ENCODE peak calls at places on chromosomes 1 and 21, in seven cellular contexts. A, I, P, G, F, O and S are unnamed samples.

GRCh38 chr1:67647036-67647798 is 37.8 kb upstream of the GADD45A start:
- DNase-seq in P (no peak), I (no peak), F (no peak), A (no peak), O (no peak), G (peak; percentile 57), S (no peak)

GRCh38 chr1:35708179-35708891 is 10.3 kb downstream of the C1orf216 start:
- DNase-seq in O (no peak), P (no peak), G (no peak), F (no peak), I (no peak), A (no peak), S (no peak)

GRCh38 chr1:1213153-1213918 is 617 bp downstream of the TNFRSF4 start:
- DNase-seq in F (no peak), A (no peak), P (no peak), O (peak; percentile 69), G (no peak), I (no peak), S (no peak)

GRCh38 chr1:6365047-6365446 is 28.5 kb downstream of the ACOT7 start:
- DNase-seq in G (no peak), I (no peak), A (no peak), P (no peak), O (no peak), F (no peak), S (no peak)

GRCh38 chr1:239718997-239719628 is 332.7 kb downstream of the CHRM3 start:
- DNase-seq in P (no peak), I (no peak), O (no peak), F (no peak), G (no peak), A (no peak), S (no peak)

GRCh38 chr1:39933956-39934941 is 20.7 kb upstream of the MFSD2A start:
- DNase-seq in O (peak; percentile 80), G (peak; percentile 84), A (peak; percentile 91), I (peak; percentile 94), F (peak; percentile 96), P (peak; percentile 62), S (peak; percentile 76)

GRCh38 chr1:154456631-154457030 is 45.4 kb upstream of the TDRD10 start:
- DNase-seq in G (no peak), P (no peak), I (no peak), O (no peak), F (no peak), A (no peak), S (no peak)

GRCh38 chr21:31537872-31538576 is 121.5 kb upstream of the SOD1 start:
- DNase-seq in O (no peak), G (no peak), F (no peak), P (no peak), A (no peak), I (no peak), S (no peak)

GRCh38 chr1:6612641-6613360 is 730 bp upstream of the PHF13 start:
- DNase-seq in F (peak; percentile 93), I (no peak), O (peak; percentile 70), A (peak; percentile 39), P (no peak), G (peak; percentile 56), S (peak; percentile 42)

GRCh38 chr1:236103059-236103458 is 38.2 kb upstream of the NID1 start:
- DNase-seq in A (no peak), I (no peak), P (no peak), G (no peak), F (no peak), O (no peak), S (no peak)

GRCh38 chr1:60894121-60894520 is 188.2 kb upstream of the NFIA start:
- DNase-seq in P (no peak), A (no peak), F (no peak), I (no peak), O (no peak), G (peak; percentile 26), S (no peak)

GRCh38 chr1:187626056-187626455 is 797.3 kb downstream of the PLA2G4A start:
- DNase-seq in F (no peak), O (no peak), P (no peak), A (peak; percentile 5), G (no peak), I (no peak), S (no peak)

GRCh38 chr1:171081994-171082295 is 8.8 kb upstream of the FMO3 start:
- DNase-seq in P (no peak), O (no peak), I (no peak), F (no peak), G (no peak), A (no peak), S (no peak)

GRCh38 chr1:183905497-183905896 is 100.6 kb downstream of the RGL1 start:
- DNase-seq in I (no peak), P (no peak), A (no peak), O (no peak), G (no peak), F (no peak), S (no peak)

GRCh38 chr1:21783679-21784603 is 992 bp upstream of the USP48 start:
- DNase-seq in O (no peak), F (no peak), P (no peak), A (peak; percentile 83), G (peak; percentile 66), I (no peak), S (peak; percentile 69)

GRCh38 chr1:97084566-97084965 is 363.0 kb downstream of the PTBP2 start:
- DNase-seq in A (peak; percentile 66), F (no peak), G (no peak), I (no peak), O (no peak), P (no peak), S (no peak)

GRCh38 chr21:34022557-34023335 is 50.6 kb upstream of the MRPS6 start:
- DNase-seq in F (no peak), A (no peak), G (no peak), P (no peak), I (no peak), O (no peak), S (no peak)

GRCh38 chr1:43753422-43753821 is 46.1 kb downstream of the ST3GAL3 start:
- DNase-seq in I (no peak), G (no peak), A (no peak), P (no peak), O (no peak), F (no peak), S (no peak)

GRCh38 chr21:40179167-40179566 is 311.9 kb downstream of the PCP4 start:
- DNase-seq in P (no peak), G (no peak), F (no peak), A (no peak), I (no peak), O (no peak), S (no peak)

GRCh38 chr1:183543619-183544204 is 46.5 kb downstream of the NCF2 start:
- DNase-seq in F (no peak), P (no peak), I (no peak), O (no peak), G (no peak), A (peak; percentile 74), S (no peak)

GRCh38 chr1:4176841-4177240 is 276.8 kb upstream of the C1orf174 start:
- DNase-seq in G (no peak), I (no peak), A (no peak), F (peak; percentile 77), O (no peak), P (no peak), S (no peak)

DNA sequence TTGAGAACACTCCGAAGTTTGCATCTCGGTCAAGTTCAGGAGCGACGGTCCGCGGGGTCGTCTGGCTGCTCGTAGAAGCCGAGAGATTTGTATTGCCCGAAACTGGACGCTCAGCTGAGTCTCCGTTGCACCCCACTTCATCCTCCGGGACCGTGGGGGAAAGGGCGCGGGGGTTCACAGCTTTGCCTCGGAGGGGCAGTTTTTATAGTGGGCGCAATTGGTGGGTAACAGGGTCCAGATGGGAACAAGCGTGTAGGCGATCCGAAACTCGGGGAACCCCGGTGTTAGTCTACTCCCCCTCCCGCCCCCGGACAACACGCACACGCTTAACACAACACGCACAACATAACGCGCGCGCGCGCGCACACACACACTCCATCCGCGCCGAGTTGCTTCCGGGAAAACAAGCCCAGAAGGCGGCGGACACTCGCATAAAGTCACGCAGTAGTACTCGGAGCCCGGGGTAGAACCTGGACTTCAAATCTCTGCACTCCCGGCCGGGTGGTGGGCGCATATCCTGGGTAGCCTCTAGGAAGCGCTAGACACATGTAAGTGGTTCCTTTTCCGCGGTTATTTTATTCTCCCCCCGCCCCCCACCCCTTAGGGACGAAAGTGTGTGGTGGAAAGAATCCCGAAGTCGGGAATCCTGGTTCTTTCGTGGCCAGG is 1.0 kb upstream of the JUN start:
- DNase-seq in A (peak; percentile 94), P (peak; percentile 86), O (peak; percentile 92), I (peak; percentile 93), F (peak; percentile 98), G (peak; percentile 90), S (no peak)
- TF ChIP-seq POLR2A in A (peak; percentile 71), P (peak; percentile 52), O (peak; percentile 16), I (peak; percentile 39), F (no peak), G (no peak), S (peak; percentile 4)

GRCh38 chr21:45699966-45700365 is 56.4 kb downstream of the PCBP3 start:
- DNase-seq in I (no peak), P (no peak), F (no peak), A (no peak), O (no peak), G (no peak), S (no peak)

GRCh38 chr21:45704311-45705108 is 61.0 kb downstream of the PCBP3 start:
- DNase-seq in F (no peak), P (no peak), A (no peak), O (no peak), G (no peak), I (no peak), S (no peak)

GRCh38 chr21:45698493-45698947 is 55.0 kb downstream of the PCBP3 start:
- DNase-seq in A (peak; percentile 96), O (peak; percentile 69), G (peak; percentile 54), F (no peak), P (no peak), I (peak; percentile 26), S (peak; percentile 21)

GRCh38 chr21:45699251-45699942 is 55.9 kb downstream of the PCBP3 start:
- DNase-seq in F (no peak), G (no peak), P (no peak), I (no peak), O (no peak), A (no peak), S (no peak)

DNA sequence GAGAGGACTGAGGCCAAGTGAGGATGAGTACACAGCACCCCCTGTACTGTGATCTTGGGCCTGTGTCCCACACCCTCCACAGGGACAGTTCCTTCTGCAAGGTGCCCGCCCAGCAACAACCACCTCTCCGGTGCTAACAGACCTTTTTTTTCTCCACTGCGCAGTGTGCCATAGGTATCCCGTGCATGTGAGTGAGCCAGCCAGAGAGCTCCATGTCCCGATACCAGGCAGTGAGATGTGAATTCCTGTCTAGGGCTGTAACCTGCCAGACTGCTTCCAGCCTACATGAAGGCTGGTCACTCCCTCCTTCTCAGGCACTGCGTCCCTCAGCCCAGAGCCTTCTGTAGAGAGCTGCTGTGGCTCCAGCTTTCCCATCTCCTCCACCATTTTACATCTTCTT is 56.9 kb downstream of the PCBP3 start:
- DNase-seq in F (no peak), A (no peak), I (no peak), G (no peak), O (no peak), P (no peak), S (no peak)
- TF ChIP-seq POLR2A in F (no peak), A (no peak), I (no peak), G (no peak), O (no peak), P (no peak), S (no peak)

GRCh38 chr1:25858906-25859789 is at the start of gene AUNIP:
- DNase-seq in F (peak; percentile 95), G (peak; percentile 86), I (peak; percentile 79), P (peak; percentile 73), A (peak; percentile 85), O (peak; percentile 92), S (peak; percentile 74)
- TF ChIP-seq POLR2A in F (no peak), G (peak; percentile 80), I (peak; percentile 63), P (peak; percentile 60), A (peak; percentile 85), O (peak; percentile 60), S (peak; percentile 77)

GRCh38 chr1:211684791-211685190 is 9.4 kb upstream of the NEK2 start:
- DNase-seq in F (no peak), G (no peak), A (peak; percentile 41), O (no peak), I (no peak), P (no peak), S (no peak)
- TF ChIP-seq POLR2A in F (no peak), G (no peak), A (no peak), O (no peak), I (no peak), P (no peak), S (no peak)